ENCODE peak calls at places on chromosomes 1 and 21, in four cellular contexts. P, F, T and C are unnamed samples.

GRCh38 chr1:178371999-178372398 is 124.8 kb downstream of the CLEC20A start:
- DNase-seq in P (peak), F (no peak), T (no peak), C (no peak)

GRCh38 chr1:244759158-244759557 is 76.3 kb upstream of the COX20 start:
- DNase-seq in P (no peak), F (no peak), T (no peak), C (no peak)

GRCh38 chr1:27382950-27383627 is at the start of gene CD164L2:
- DNase-seq in P (no peak), F (no peak), T (no peak), C (peak)

GRCh38 chr1:60427194-60427593 is 353.6 kb upstream of the C1orf87 start:
- DNase-seq in P (no peak), F (no peak), T (no peak), C (no peak)

GRCh38 chr1:58033311-58033710 is 513.2 kb downstream of the OMA1 start:
- DNase-seq in P (no peak), F (no peak), T (no peak), C (no peak)

GRCh38 chr1:236795757-236796719 is 946 bp downstream of the MTR start:
- DNase-seq in P (peak), F (peak), T (no peak), C (no peak)

GRCh38 chr1:223765036-223765718 is 52.8 kb downstream of the CAPN2 start:
- DNase-seq in P (no peak), F (peak), T (no peak), C (no peak)

GRCh38 chr21:14981246-14981645 is 83.6 kb downstream of the NRIP1 start:
- DNase-seq in P (no peak), F (no peak), T (no peak), C (no peak)

GRCh38 chr1:15028117-15028516 is 125.4 kb upstream of the TMEM51 start:
- DNase-seq in P (peak), F (peak), T (peak), C (no peak)

GRCh38 chr1:56506314-56506743 is 73.0 kb downstream of the PLPP3 start:
- DNase-seq in P (no peak), F (no peak), T (no peak), C (no peak)

GRCh38 chr1:147389532-147390184 is 147.2 kb downstream of the CHD1L start:
- DNase-seq in P (peak), F (peak), T (peak), C (peak)

GRCh38 chr1:96080925-96081324 is 640.7 kb upstream of the PTBP2 start:
- DNase-seq in P (peak), F (peak), T (no peak), C (no peak)

GRCh38 chr1:91774520-91775203 is 111.3 kb downstream of the TGFBR3 start:
- DNase-seq in P (no peak), F (peak), T (no peak), C (no peak)

GRCh38 chr1:23799570-23800395 is 771 bp downstream of the GALE start:
- DNase-seq in P (peak), F (peak), T (peak), C (peak)

GRCh38 chr1:31745071-31745897 is 18.9 kb downstream of the ADGRB2 start:
- DNase-seq in P (peak), F (peak), T (no peak), C (peak)

GRCh38 chr1:228416217-228416971 is at the start of gene TRIM17:
- DNase-seq in P (peak), F (no peak), T (peak), C (peak)
- H3K23ac ChIP-seq in P (peak), F (peak), T (peak), C (no peak)

GRCh38 chr1:157176016-157176415 is 37.8 kb upstream of the ETV3 start:
- DNase-seq in P (no peak), F (no peak), T (no peak), C (no peak)
- H3K23ac ChIP-seq in P (no peak), F (no peak), T (no peak), C (no peak)

GRCh38 chr1:36323636-36324321 is at the start of gene EVA1B:
- DNase-seq in P (peak), F (peak), T (peak), C (peak)
- H3K23ac ChIP-seq in P (peak), F (peak), T (peak), C (no peak)

DNA sequence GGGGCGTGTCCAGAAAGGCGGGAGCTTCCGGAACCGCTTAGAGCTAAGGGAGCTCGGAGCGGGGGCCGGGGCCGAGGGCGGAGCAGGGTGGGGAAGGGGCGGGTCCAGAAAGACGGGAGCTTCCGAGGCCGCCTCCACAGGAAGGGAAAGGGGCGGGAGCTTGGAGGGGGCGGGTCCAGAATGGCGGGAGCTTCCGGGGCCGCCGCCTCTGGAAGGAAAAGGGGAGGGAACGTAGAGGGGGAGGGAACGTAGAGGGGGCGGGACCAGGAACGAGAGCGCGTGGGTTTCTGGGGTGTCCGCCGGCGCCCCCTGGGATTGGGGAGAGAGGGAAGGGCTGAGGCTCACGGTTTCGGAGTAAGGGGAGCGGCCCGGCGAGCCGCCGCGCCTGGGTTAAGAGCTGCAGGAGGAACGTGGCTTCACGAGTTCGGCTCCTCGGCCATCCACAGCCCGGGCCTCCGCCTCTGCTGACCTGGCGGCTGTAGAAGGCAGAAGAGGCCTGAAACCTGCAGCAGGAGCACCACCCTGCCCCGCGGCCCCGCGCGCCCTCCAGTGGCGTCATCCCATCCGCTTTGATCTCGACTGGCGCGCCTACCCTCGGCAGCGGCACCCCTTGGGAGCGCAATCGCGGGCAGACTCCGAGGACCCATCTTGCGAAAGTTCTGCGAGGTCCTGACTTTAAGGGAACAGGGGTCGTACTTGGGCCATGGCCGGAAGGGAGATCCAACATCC is 22.9 kb upstream of the HPDL start:
- DNase-seq in P (peak), F (peak), T (peak), C (peak)
- H3K23ac ChIP-seq in P (peak), F (peak), T (peak), C (no peak)

GRCh38 chr1:3028531-3029282 is 7.4 kb downstream of the ACTRT2 start:
- DNase-seq in P (no peak), F (no peak), T (no peak), C (peak)

GRCh38 chr1:3026124-3026523 is 4.9 kb downstream of the ACTRT2 start:
- DNase-seq in P (no peak), F (no peak), T (no peak), C (no peak)

GRCh38 chr1:3029481-3029961 is 8.3 kb downstream of the ACTRT2 start:
- DNase-seq in P (no peak), F (no peak), T (no peak), C (peak)

GRCh38 chr1:3026581-3027511 is 5.6 kb downstream of the ACTRT2 start:
- DNase-seq in P (no peak), F (no peak), T (no peak), C (no peak)

DNA sequence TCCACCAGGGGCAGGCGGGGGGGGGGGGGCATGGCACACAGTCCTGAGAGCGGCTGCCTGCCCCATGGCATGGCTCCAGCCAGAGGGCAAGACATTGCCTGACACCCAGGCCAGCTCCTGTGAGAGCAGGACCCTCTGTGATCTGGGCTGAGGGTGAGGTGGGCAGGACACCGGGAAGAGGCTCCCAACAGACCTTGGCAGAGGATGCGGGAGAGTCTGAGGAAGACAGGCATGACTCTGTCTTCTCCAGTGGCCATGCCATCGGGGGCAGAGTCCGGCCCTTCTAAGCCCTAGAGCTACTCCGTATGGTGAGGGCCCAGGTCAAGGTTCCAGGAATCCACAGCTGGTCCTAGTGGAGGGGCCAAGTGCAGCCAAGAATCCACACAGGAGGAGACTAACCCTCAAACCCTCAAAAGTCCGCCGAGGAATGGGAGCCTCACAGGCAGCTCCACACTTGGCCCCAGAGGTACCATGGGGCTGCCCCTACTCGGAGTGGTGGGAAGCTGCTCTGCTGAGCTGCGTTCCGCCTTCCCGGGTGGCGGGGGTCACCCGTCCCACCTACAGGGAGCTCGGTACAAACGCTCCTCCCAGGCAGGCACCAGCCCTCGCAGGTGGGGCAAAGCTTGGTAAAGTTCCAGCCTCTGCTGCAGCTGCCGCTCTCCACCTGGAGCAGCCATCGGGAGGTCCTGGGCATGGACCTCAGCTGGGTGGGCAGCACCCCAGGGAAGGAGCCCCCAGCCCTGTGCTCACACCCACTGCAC is 6.5 kb downstream of the ACTRT2 start:
- DNase-seq in P (no peak), F (no peak), T (no peak), C (no peak)
- H3K23ac ChIP-seq in P (no peak), F (no peak), T (no peak), C (no peak)